ENCODE peak calls at places on chromosomes 1 and 21, in ten cellular contexts. One of them, this sample, is unnamed.

GRCh38 chr21:36163780-36164426 is 7.3 kb downstream of the DOP1B start:
- DNase-seq in NCI-H774: peak; percentile 66
- DNase-seq in GM12865: no peak
- DNase-seq in T-cell: no peak
- DNase-seq in aorta: no peak
- DNase-seq in NCI-H2107: peak; percentile 49
- DNase-seq in COR-L47: peak; percentile 42
- DNase-seq in ELF-1: no peak
- DNase-seq in NCI-H446 treated with DMSO at 0.1 percent for 48 hours: no peak
- DNase-seq in AG09309: no peak
- DNase-seq in this sample: no peak

GRCh38 chr21:38775733-38776132 is 30.0 kb upstream of the ETS2 start:
- DNase-seq in NCI-H774: no peak
- DNase-seq in GM12865: no peak
- DNase-seq in T-cell: no peak
- DNase-seq in aorta: no peak
- DNase-seq in NCI-H2107: no peak
- DNase-seq in COR-L47: no peak
- DNase-seq in ELF-1: no peak
- DNase-seq in NCI-H446 treated with DMSO at 0.1 percent for 48 hours: no peak
- DNase-seq in AG09309: no peak
- DNase-seq in this sample: no peak

GRCh38 chr1:116167625-116168276 is 56.6 kb downstream of the MAB21L3 start:
- DNase-seq in NCI-H774: no peak
- DNase-seq in GM12865: no peak
- DNase-seq in T-cell: no peak
- DNase-seq in aorta: no peak
- DNase-seq in NCI-H2107: no peak
- DNase-seq in COR-L47: no peak
- DNase-seq in ELF-1: peak; percentile 61
- DNase-seq in NCI-H446 treated with DMSO at 0.1 percent for 48 hours: no peak
- DNase-seq in AG09309: no peak
- DNase-seq in this sample: no peak

GRCh38 chr1:117045644-117046043 is 14.5 kb upstream of the TTF2 start:
- DNase-seq in NCI-H774: no peak
- DNase-seq in GM12865: no peak
- DNase-seq in T-cell: no peak
- DNase-seq in aorta: no peak
- DNase-seq in NCI-H2107: no peak
- DNase-seq in COR-L47: no peak
- DNase-seq in ELF-1: no peak
- DNase-seq in NCI-H446 treated with DMSO at 0.1 percent for 48 hours: peak; percentile 76
- DNase-seq in AG09309: no peak
- DNase-seq in this sample: no peak

GRCh38 chr21:31511258-31511657 is 148.2 kb upstream of the SOD1 start:
- DNase-seq in NCI-H774: no peak
- DNase-seq in GM12865: no peak
- DNase-seq in T-cell: no peak
- DNase-seq in aorta: no peak
- DNase-seq in NCI-H2107: no peak
- DNase-seq in COR-L47: no peak
- DNase-seq in ELF-1: no peak
- DNase-seq in NCI-H446 treated with DMSO at 0.1 percent for 48 hours: no peak
- DNase-seq in AG09309: no peak
- DNase-seq in this sample: no peak

GRCh38 chr1:4778056-4778455 is 123.6 kb downstream of the AJAP1 start:
- DNase-seq in NCI-H774: no peak
- DNase-seq in GM12865: no peak
- DNase-seq in T-cell: no peak
- DNase-seq in aorta: no peak
- DNase-seq in NCI-H2107: no peak
- DNase-seq in COR-L47: peak; percentile 31
- DNase-seq in ELF-1: peak; percentile 26
- DNase-seq in NCI-H446 treated with DMSO at 0.1 percent for 48 hours: no peak
- DNase-seq in AG09309: no peak
- DNase-seq in this sample: no peak

GRCh38 chr21:42448683-42449082 is 45.0 kb downstream of the UBASH3A start:
- DNase-seq in NCI-H774: no peak
- DNase-seq in GM12865: no peak
- DNase-seq in T-cell: no peak
- DNase-seq in aorta: no peak
- DNase-seq in NCI-H2107: no peak
- DNase-seq in COR-L47: no peak
- DNase-seq in ELF-1: no peak
- DNase-seq in NCI-H446 treated with DMSO at 0.1 percent for 48 hours: no peak
- DNase-seq in AG09309: no peak
- DNase-seq in this sample: no peak

GRCh38 chr1:183808296-183809027 is 3.5 kb downstream of the RGL1 start:
- DNase-seq in NCI-H774: no peak
- DNase-seq in GM12865: no peak
- DNase-seq in T-cell: no peak
- DNase-seq in aorta: no peak
- DNase-seq in NCI-H2107: no peak
- DNase-seq in COR-L47: no peak
- DNase-seq in ELF-1: no peak
- DNase-seq in NCI-H446 treated with DMSO at 0.1 percent for 48 hours: no peak
- DNase-seq in AG09309: no peak
- DNase-seq in this sample: no peak

GRCh38 chr1:205329719-205330118 is 8.2 kb upstream of the NUAK2 start:
- DNase-seq in NCI-H774: no peak
- DNase-seq in GM12865: no peak
- DNase-seq in T-cell: no peak
- DNase-seq in aorta: no peak
- DNase-seq in NCI-H2107: no peak
- DNase-seq in COR-L47: no peak
- DNase-seq in ELF-1: no peak
- DNase-seq in NCI-H446 treated with DMSO at 0.1 percent for 48 hours: no peak
- DNase-seq in AG09309: no peak
- DNase-seq in this sample: no peak

GRCh38 chr1:111202707-111203623 is 2.5 kb upstream of the DENND2D start:
- DNase-seq in NCI-H774: no peak
- DNase-seq in GM12865: peak; percentile 68
- DNase-seq in T-cell: no peak
- DNase-seq in aorta: no peak
- DNase-seq in NCI-H2107: no peak
- DNase-seq in COR-L47: no peak
- DNase-seq in ELF-1: peak; percentile 53
- DNase-seq in NCI-H446 treated with DMSO at 0.1 percent for 48 hours: no peak
- DNase-seq in AG09309: no peak
- DNase-seq in this sample: no peak

GRCh38 chr1:210726621-210727020 is 397.9 kb downstream of the HHAT start:
- DNase-seq in NCI-H774: no peak
- DNase-seq in GM12865: peak; percentile 38
- DNase-seq in T-cell: no peak
- DNase-seq in aorta: no peak
- DNase-seq in NCI-H2107: no peak
- DNase-seq in COR-L47: no peak
- DNase-seq in ELF-1: peak; percentile 56
- DNase-seq in NCI-H446 treated with DMSO at 0.1 percent for 48 hours: no peak
- DNase-seq in AG09309: no peak
- DNase-seq in this sample: peak; percentile 4

GRCh38 chr1:31938184-31938975 is at the start of gene PTP4A2:
- DNase-seq in NCI-H774: peak; percentile 99
- DNase-seq in GM12865: peak; percentile 99
- DNase-seq in T-cell: peak; percentile 70
- DNase-seq in aorta: peak; percentile 96
- DNase-seq in NCI-H2107: peak; percentile 77
- DNase-seq in COR-L47: peak; percentile 90
- DNase-seq in ELF-1: peak; percentile 97
- DNase-seq in NCI-H446 treated with DMSO at 0.1 percent for 48 hours: peak; percentile 84
- DNase-seq in AG09309: peak; percentile 68
- DNase-seq in this sample: peak; percentile 79

GRCh38 chr1:9732123-9732971 is 80.8 kb downstream of the PIK3CD start:
- DNase-seq in NCI-H774: no peak
- DNase-seq in GM12865: peak; percentile 49
- DNase-seq in T-cell: no peak
- DNase-seq in aorta: peak; percentile 55
- DNase-seq in NCI-H2107: no peak
- DNase-seq in COR-L47: no peak
- DNase-seq in ELF-1: no peak
- DNase-seq in NCI-H446 treated with DMSO at 0.1 percent for 48 hours: no peak
- DNase-seq in AG09309: no peak
- DNase-seq in this sample: no peak

GRCh38 chr21:20270365-20271055 is 727.7 kb upstream of the NCAM2 start:
- DNase-seq in NCI-H774: no peak
- DNase-seq in GM12865: no peak
- DNase-seq in T-cell: no peak
- DNase-seq in aorta: no peak
- DNase-seq in NCI-H2107: no peak
- DNase-seq in COR-L47: no peak
- DNase-seq in ELF-1: no peak
- DNase-seq in NCI-H446 treated with DMSO at 0.1 percent for 48 hours: no peak
- DNase-seq in AG09309: no peak
- DNase-seq in this sample: no peak

GRCh38 chr1:118504231-118504644 is 319.2 kb upstream of the SPAG17 start:
- DNase-seq in NCI-H774: no peak
- DNase-seq in GM12865: no peak
- DNase-seq in T-cell: no peak
- DNase-seq in aorta: no peak
- DNase-seq in NCI-H2107: no peak
- DNase-seq in COR-L47: no peak
- DNase-seq in ELF-1: no peak
- DNase-seq in NCI-H446 treated with DMSO at 0.1 percent for 48 hours: no peak
- DNase-seq in AG09309: no peak
- DNase-seq in this sample: no peak

GRCh38 chr1:17587693-17588047 is 48.2 kb downstream of the ARHGEF10L start:
- DNase-seq in NCI-H774: no peak
- DNase-seq in GM12865: no peak
- DNase-seq in T-cell: no peak
- DNase-seq in aorta: no peak
- DNase-seq in NCI-H2107: no peak
- DNase-seq in COR-L47: no peak
- DNase-seq in ELF-1: peak; percentile 93
- DNase-seq in NCI-H446 treated with DMSO at 0.1 percent for 48 hours: no peak
- DNase-seq in AG09309: peak; percentile 67
- DNase-seq in this sample: peak; percentile 94

GRCh38 chr1:67883069-67883468 is 49.8 kb upstream of the GNG12 start:
- DNase-seq in NCI-H774: no peak
- DNase-seq in GM12865: no peak
- DNase-seq in T-cell: no peak
- DNase-seq in aorta: no peak
- DNase-seq in NCI-H2107: no peak
- DNase-seq in COR-L47: no peak
- DNase-seq in ELF-1: no peak
- DNase-seq in NCI-H446 treated with DMSO at 0.1 percent for 48 hours: no peak
- DNase-seq in AG09309: peak; percentile 57
- DNase-seq in this sample: no peak

GRCh38 chr1:91529856-91530255 is 29.2 kb downstream of the CDC7 start:
- DNase-seq in NCI-H774: peak; percentile 36
- DNase-seq in GM12865: peak; percentile 49
- DNase-seq in T-cell: no peak
- DNase-seq in aorta: no peak
- DNase-seq in NCI-H2107: no peak
- DNase-seq in COR-L47: peak; percentile 8
- DNase-seq in ELF-1: no peak
- DNase-seq in NCI-H446 treated with DMSO at 0.1 percent for 48 hours: no peak
- DNase-seq in AG09309: no peak
- DNase-seq in this sample: peak; percentile 47

GRCh38 chr1:114746450-114747121 is 11.2 kb downstream of the CSDE1 start:
- DNase-seq in NCI-H774: no peak
- DNase-seq in GM12865: no peak
- DNase-seq in T-cell: no peak
- DNase-seq in aorta: no peak
- DNase-seq in NCI-H2107: no peak
- DNase-seq in COR-L47: no peak
- DNase-seq in ELF-1: no peak
- DNase-seq in NCI-H446 treated with DMSO at 0.1 percent for 48 hours: no peak
- DNase-seq in AG09309: no peak
- DNase-seq in this sample: no peak

GRCh38 chr1:67439277-67440029 is 9.3 kb upstream of the SERBP1 start:
- DNase-seq in NCI-H774: no peak
- DNase-seq in GM12865: no peak
- DNase-seq in T-cell: no peak
- DNase-seq in aorta: no peak
- DNase-seq in NCI-H2107: no peak
- DNase-seq in COR-L47: no peak
- DNase-seq in ELF-1: peak; percentile 60
- DNase-seq in NCI-H446 treated with DMSO at 0.1 percent for 48 hours: no peak
- DNase-seq in AG09309: no peak
- DNase-seq in this sample: no peak

GRCh38 chr1:11790880-11791715 is 14.7 kb downstream of the MTHFR start:
- DNase-seq in NCI-H774: no peak
- DNase-seq in GM12865: no peak
- DNase-seq in T-cell: no peak
- DNase-seq in aorta: peak; percentile 96
- DNase-seq in NCI-H2107: no peak
- DNase-seq in COR-L47: no peak
- DNase-seq in ELF-1: no peak
- DNase-seq in NCI-H446 treated with DMSO at 0.1 percent for 48 hours: no peak
- DNase-seq in AG09309: peak; percentile 80
- DNase-seq in this sample: peak; percentile 79

GRCh38 chr1:87588445-87588844 is 259.8 kb downstream of the LMO4 start:
- DNase-seq in NCI-H774: no peak
- DNase-seq in GM12865: peak; percentile 62
- DNase-seq in T-cell: no peak
- DNase-seq in aorta: no peak
- DNase-seq in NCI-H2107: no peak
- DNase-seq in COR-L47: no peak
- DNase-seq in ELF-1: no peak
- DNase-seq in NCI-H446 treated with DMSO at 0.1 percent for 48 hours: no peak
- DNase-seq in AG09309: no peak
- DNase-seq in this sample: no peak

GRCh38 chr1:22745675-22746585 is 35.3 kb downstream of the EPHB2 start:
- DNase-seq in NCI-H774: no peak
- DNase-seq in GM12865: no peak
- DNase-seq in T-cell: no peak
- DNase-seq in aorta: no peak
- DNase-seq in NCI-H2107: no peak
- DNase-seq in COR-L47: no peak
- DNase-seq in ELF-1: no peak
- DNase-seq in NCI-H446 treated with DMSO at 0.1 percent for 48 hours: no peak
- DNase-seq in AG09309: no peak
- DNase-seq in this sample: peak; percentile 52

GRCh38 chr21:22044431-22044830 is 1046.2 kb downstream of the NCAM2 start:
- DNase-seq in NCI-H774: no peak
- DNase-seq in GM12865: no peak
- DNase-seq in T-cell: no peak
- DNase-seq in aorta: no peak
- DNase-seq in NCI-H2107: no peak
- DNase-seq in COR-L47: no peak
- DNase-seq in ELF-1: no peak
- DNase-seq in NCI-H446 treated with DMSO at 0.1 percent for 48 hours: no peak
- DNase-seq in AG09309: no peak
- DNase-seq in this sample: no peak

GRCh38 chr1:23449918-23450317 is 25.4 kb upstream of the TCEA3 start:
- DNase-seq in NCI-H774: no peak
- DNase-seq in GM12865: no peak
- DNase-seq in T-cell: no peak
- DNase-seq in aorta: no peak
- DNase-seq in NCI-H2107: no peak
- DNase-seq in COR-L47: peak; percentile 16
- DNase-seq in ELF-1: no peak
- DNase-seq in NCI-H446 treated with DMSO at 0.1 percent for 48 hours: no peak
- DNase-seq in AG09309: no peak
- DNase-seq in this sample: no peak

This sample was measured in HFF-Myc.